ENCODE peak calls at places on chromosomes 11 and 22, in five cellular contexts. One of them, this sample, is unnamed.

GRCh38 chr22:37316875-37317371 is 34.6 kb downstream of the CYTH4 start:
- DNase-seq in A549: peak
- DNase-seq in tibial artery: peak
- DNase-seq in thoracic aorta: no peak
- DNase-seq in endodermal cell: peak
- DNase-seq in this sample: peak

GRCh38 chr11:103530257-103530656 is 421.0 kb downstream of the DYNC2H1 start:
- DNase-seq in A549: no peak
- DNase-seq in endodermal cell: no peak
- DNase-seq in tibial artery: no peak
- DNase-seq in thoracic aorta: no peak
- DNase-seq in this sample: no peak

GRCh38 chr11:90646266-90646665 is 423.4 kb upstream of the CHORDC1 start:
- DNase-seq in tibial artery: no peak
- DNase-seq in A549: no peak
- DNase-seq in thoracic aorta: no peak
- DNase-seq in endodermal cell: no peak
- DNase-seq in this sample: no peak

GRCh38 chr11:113664069-113664980 is 41.8 kb downstream of the TMPRSS5 start:
- DNase-seq in endodermal cell: no peak
- DNase-seq in tibial artery: no peak
- DNase-seq in A549: peak
- DNase-seq in thoracic aorta: no peak
- DNase-seq in this sample: no peak

GRCh38 chr11:45646275-45646970 is 19.0 kb downstream of the CHST1 start:
- DNase-seq in tibial artery: no peak
- DNase-seq in endodermal cell: peak
- DNase-seq in A549: peak
- DNase-seq in thoracic aorta: no peak
- DNase-seq in this sample: peak

GRCh38 chr22:40263191-40263590 is 83.1 kb upstream of the ADSL start:
- DNase-seq in A549: no peak
- DNase-seq in tibial artery: no peak
- DNase-seq in endodermal cell: no peak
- DNase-seq in thoracic aorta: no peak
- DNase-seq in this sample: no peak

GRCh38 chr11:116661056-116661455 is 111.7 kb downstream of the BUD13 start:
- DNase-seq in thoracic aorta: no peak
- DNase-seq in tibial artery: no peak
- DNase-seq in endodermal cell: no peak
- DNase-seq in A549: no peak
- DNase-seq in this sample: no peak

GRCh38 chr11:124415356-124415923 is 9.2 kb downstream of the OR8B4 start:
- DNase-seq in endodermal cell: no peak
- DNase-seq in thoracic aorta: no peak
- DNase-seq in A549: peak
- DNase-seq in tibial artery: no peak
- DNase-seq in this sample: peak

GRCh38 chr11:27611946-27612455 is 88.3 kb downstream of the BDNF start:
- DNase-seq in A549: no peak
- DNase-seq in tibial artery: no peak
- DNase-seq in endodermal cell: no peak
- DNase-seq in thoracic aorta: no peak
- DNase-seq in this sample: no peak

GRCh38 chr22:24506802-24507438 is 11.8 kb downstream of the UPB1 start:
- DNase-seq in tibial artery: no peak
- DNase-seq in endodermal cell: peak
- DNase-seq in thoracic aorta: no peak
- DNase-seq in A549: peak
- DNase-seq in this sample: peak

GRCh38 chr11:3158131-3158591 is 6.9 kb downstream of the OSBPL5 start:
- DNase-seq in endodermal cell: no peak
- DNase-seq in thoracic aorta: no peak
- DNase-seq in A549: no peak
- DNase-seq in tibial artery: peak
- DNase-seq in this sample: no peak

GRCh38 chr22:44341431-44342346 is 28.9 kb upstream of the SHISAL1 start:
- DNase-seq in A549: no peak
- DNase-seq in thoracic aorta: no peak
- DNase-seq in tibial artery: peak
- DNase-seq in endodermal cell: peak
- DNase-seq in this sample: peak

GRCh38 chr22:46070722-46071450 is 79.4 kb upstream of the PPARA start:
- DNase-seq in endodermal cell: peak
- DNase-seq in tibial artery: peak
- DNase-seq in thoracic aorta: no peak
- DNase-seq in A549: peak
- DNase-seq in this sample: peak

GRCh38 chr22:36738416-36739020 is 35.0 kb upstream of the CACNG2 start:
- DNase-seq in thoracic aorta: no peak
- DNase-seq in endodermal cell: peak
- DNase-seq in A549: no peak
- DNase-seq in tibial artery: no peak
- DNase-seq in this sample: no peak

GRCh38 chr11:76321340-76321739 is 59.6 kb downstream of the THAP12 start:
- DNase-seq in tibial artery: no peak
- DNase-seq in A549: no peak
- DNase-seq in endodermal cell: no peak
- DNase-seq in thoracic aorta: no peak
- DNase-seq in this sample: no peak

GRCh38 chr22:41801147-41801819 is 804 bp downstream of the CCDC134 start:
- DNase-seq in tibial artery: no peak
- DNase-seq in endodermal cell: no peak
- DNase-seq in thoracic aorta: no peak
- DNase-seq in A549: no peak
- DNase-seq in this sample: peak

GRCh38 chr22:19955241-19956128 is 13.9 kb upstream of the TXNRD2 start:
- DNase-seq in tibial artery: no peak
- DNase-seq in thoracic aorta: no peak
- DNase-seq in endodermal cell: peak
- DNase-seq in A549: no peak
- DNase-seq in this sample: no peak

GRCh38 chr11:83278351-83278750 is 7.8 kb downstream of the CCDC90B start:
- DNase-seq in endodermal cell: no peak
- DNase-seq in thoracic aorta: no peak
- DNase-seq in A549: no peak
- DNase-seq in tibial artery: no peak
- DNase-seq in this sample: no peak

GRCh38 chr11:65448418-65449196 is 26.0 kb downstream of the NEAT1 start:
- DNase-seq in endodermal cell: peak
- DNase-seq in thoracic aorta: no peak
- DNase-seq in A549: peak
- DNase-seq in tibial artery: no peak
- DNase-seq in this sample: peak

GRCh38 chr11:3130269-3131071 is 34.6 kb downstream of the OSBPL5 start:
- DNase-seq in A549: peak
- DNase-seq in endodermal cell: peak
- DNase-seq in tibial artery: no peak
- DNase-seq in thoracic aorta: no peak
- DNase-seq in this sample: peak

GRCh38 chr11:84408946-84409411 is 1122.8 kb upstream of the CCDC90B start:
- DNase-seq in thoracic aorta: no peak
- DNase-seq in endodermal cell: no peak
- DNase-seq in A549: no peak
- DNase-seq in tibial artery: no peak
- DNase-seq in this sample: no peak

GRCh38 chr22:20583471-20583922 is 76.1 kb downstream of the MED15 start:
- DNase-seq in thoracic aorta: no peak
- DNase-seq in tibial artery: no peak
- DNase-seq in endodermal cell: peak
- DNase-seq in A549: peak
- DNase-seq in this sample: no peak

GRCh38 chr11:78318321-78318720 is 99.3 kb downstream of the GAB2 start:
- DNase-seq in thoracic aorta: no peak
- DNase-seq in tibial artery: no peak
- DNase-seq in endodermal cell: no peak
- DNase-seq in A549: no peak
- DNase-seq in this sample: no peak

GRCh38 chr11:116644201-116644947 is 128.4 kb downstream of the BUD13 start:
- DNase-seq in endodermal cell: no peak
- DNase-seq in tibial artery: no peak
- DNase-seq in thoracic aorta: no peak
- DNase-seq in A549: no peak
- DNase-seq in this sample: no peak

DNA sequence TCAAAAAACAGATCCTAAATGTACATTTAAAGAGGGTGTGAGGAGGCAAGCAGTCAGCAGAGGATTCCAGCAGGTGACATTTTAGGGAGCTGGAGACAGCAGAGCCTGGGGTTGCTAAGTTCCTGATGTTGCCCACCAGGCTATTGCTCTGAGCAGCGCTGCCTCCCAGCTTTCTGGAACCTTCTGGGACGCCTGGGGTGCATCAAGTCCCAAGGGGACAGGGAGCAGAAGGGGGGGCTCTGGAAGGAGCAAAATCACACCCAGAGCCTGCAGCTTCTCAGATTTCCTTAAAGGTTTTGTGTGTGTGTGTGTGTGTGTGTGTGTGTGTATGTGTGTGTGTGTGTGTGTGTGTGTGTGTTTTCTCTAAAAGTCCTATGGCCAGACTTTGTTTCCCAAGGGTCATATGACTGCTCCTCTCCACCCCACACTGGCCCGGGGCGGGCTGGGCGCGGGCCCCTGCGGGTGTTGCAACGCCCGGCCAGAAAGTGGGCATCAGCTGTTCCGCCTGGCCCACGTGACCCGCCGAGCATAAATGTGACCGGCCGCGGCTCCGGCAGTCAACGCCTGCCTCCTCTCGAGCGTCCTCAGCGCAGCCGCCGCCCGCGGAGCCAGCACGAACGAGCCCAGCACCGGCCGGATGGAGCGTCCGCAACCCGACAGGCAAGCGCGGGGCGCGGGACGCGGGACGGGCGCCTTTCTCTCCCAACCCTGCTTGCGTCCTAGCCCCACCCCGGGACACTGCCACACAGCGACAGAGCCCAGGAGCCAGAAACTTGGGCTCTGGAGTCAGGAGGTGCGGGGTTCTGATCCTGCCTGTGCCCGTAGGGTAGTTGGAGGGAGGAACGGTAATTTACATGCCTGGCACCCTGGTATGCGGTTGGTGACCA is at the start of gene HMOX1:
- DNase-seq in endodermal cell: peak
- DNase-seq in tibial artery: peak
- DNase-seq in A549: peak
- DNase-seq in thoracic aorta: peak
- DNase-seq in this sample: peak
- TF ChIP-seq CTCF in endodermal cell: no peak
- TF ChIP-seq CTCF in tibial artery: no peak
- TF ChIP-seq CTCF in A549: no peak
- TF ChIP-seq CTCF in thoracic aorta: no peak
- TF ChIP-seq CTCF in this sample: peak

DNA sequence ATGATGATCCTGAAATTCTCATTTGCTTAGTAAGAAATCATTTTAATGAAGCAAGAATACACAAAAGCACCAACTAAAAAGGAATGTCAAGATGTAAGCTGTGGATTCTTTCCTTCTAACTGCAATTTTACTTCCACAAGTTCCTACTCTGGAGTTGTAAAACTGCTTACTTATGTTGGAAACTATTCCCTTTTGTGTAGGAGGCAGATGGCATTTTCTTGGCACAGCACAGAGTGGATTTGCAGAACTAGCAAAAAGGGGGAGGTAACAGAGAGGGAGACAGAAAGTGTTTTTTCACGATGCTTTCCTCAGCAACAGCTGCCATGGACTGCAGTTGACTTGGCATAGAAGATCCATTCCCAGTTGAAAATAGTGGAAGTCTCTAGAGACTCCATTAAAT is 1112.0 kb upstream of the RAG2 start:
- DNase-seq in A549: no peak
- DNase-seq in tibial artery: no peak
- DNase-seq in endodermal cell: no peak
- DNase-seq in thoracic aorta: no peak
- DNase-seq in this sample: no peak
- TF ChIP-seq CTCF in A549: no peak
- TF ChIP-seq CTCF in tibial artery: no peak
- TF ChIP-seq CTCF in endodermal cell: no peak
- TF ChIP-seq CTCF in thoracic aorta: no peak
- TF ChIP-seq CTCF in this sample: no peak

GRCh38 chr11:126703661-126704060 is 296.9 kb downstream of the KIRREL3 start:
- DNase-seq in thoracic aorta: no peak
- DNase-seq in tibial artery: no peak
- DNase-seq in endodermal cell: no peak
- DNase-seq in A549: no peak
- DNase-seq in this sample: no peak

GRCh38 chr11:126704144-126704543 is 296.4 kb downstream of the KIRREL3 start:
- DNase-seq in endodermal cell: no peak
- DNase-seq in thoracic aorta: no peak
- DNase-seq in A549: no peak
- DNase-seq in tibial artery: no peak
- DNase-seq in this sample: no peak

GRCh38 chr11:126702165-126702738 is 298.3 kb downstream of the KIRREL3 start:
- DNase-seq in endodermal cell: no peak
- DNase-seq in tibial artery: no peak
- DNase-seq in thoracic aorta: no peak
- DNase-seq in A549: no peak
- DNase-seq in this sample: no peak

GRCh38 chr11:126701555-126701897 is 299.0 kb downstream of the KIRREL3 start:
- DNase-seq in tibial artery: no peak
- DNase-seq in thoracic aorta: no peak
- DNase-seq in A549: no peak
- DNase-seq in endodermal cell: no peak
- DNase-seq in this sample: no peak

DNA sequence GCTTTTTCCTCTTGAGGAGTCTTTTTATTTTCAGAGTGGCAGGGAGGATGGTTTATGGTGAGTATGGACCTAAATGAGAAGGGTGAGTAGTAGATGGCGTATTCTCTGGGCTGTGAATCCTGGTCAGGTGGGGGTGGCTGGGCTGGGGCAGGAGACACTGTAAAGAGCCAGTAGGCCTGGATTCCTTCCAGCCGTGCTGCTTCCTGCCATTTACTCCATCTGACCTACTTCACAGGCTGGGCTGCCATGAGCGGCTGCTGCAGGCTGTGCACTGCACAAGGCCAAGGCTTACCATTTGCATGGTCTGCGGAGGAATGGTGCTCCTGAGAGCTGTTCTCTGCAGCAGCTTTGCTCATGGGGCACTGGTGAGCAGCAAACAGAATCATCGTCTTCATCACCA is 297.6 kb downstream of the KIRREL3 start:
- DNase-seq in thoracic aorta: no peak
- DNase-seq in tibial artery: no peak
- DNase-seq in A549: no peak
- DNase-seq in endodermal cell: no peak
- DNase-seq in this sample: no peak
- TF ChIP-seq CTCF in thoracic aorta: no peak
- TF ChIP-seq CTCF in tibial artery: no peak
- TF ChIP-seq CTCF in A549: no peak
- TF ChIP-seq CTCF in endodermal cell: no peak
- TF ChIP-seq CTCF in this sample: no peak

GRCh38 chr11:1706634-1707400 is 9.8 kb downstream of the KRTAP5-6 start:
- DNase-seq in endodermal cell: peak
- DNase-seq in tibial artery: no peak
- DNase-seq in A549: peak
- DNase-seq in thoracic aorta: no peak
- DNase-seq in this sample: peak
- TF ChIP-seq CTCF in endodermal cell: peak
- TF ChIP-seq CTCF in tibial artery: peak
- TF ChIP-seq CTCF in A549: peak
- TF ChIP-seq CTCF in thoracic aorta: no peak
- TF ChIP-seq CTCF in this sample: no peak

This sample was measured in MCF 10A.